ENCODE peak calls at places on chromosomes 2 and 18, in ten cellular contexts. R is stomach, S is endothelial cell of umbilical vein, T is transverse colon, E is HL-60, W is sigmoid colon, Y is breast epithelium, G is Panc1, Z is GM23338, L is H1. U is an unnamed sample.

GRCh38 chr18:57910817-57911216 is 107.7 kb upstream of the ATP8B1 start:
- DNase-seq in W (no peak), Z (peak; percentile 79), L (peak; percentile 89), S (no peak), T (no peak), R (no peak), Y (no peak), G (no peak), E (no peak), U (no peak)

GRCh38 chr2:46970334-46971288 is 55.0 kb upstream of the MCFD2 start:
- DNase-seq in T (peak; percentile 87), E (peak; percentile 92), R (peak; percentile 79), Y (peak; percentile 95), S (peak; percentile 53), L (no peak), Z (no peak), W (peak; percentile 82), G (no peak), U (no peak)

GRCh38 chr2:201600906-201601305 is 42.4 kb downstream of the TMEM237 start:
- DNase-seq in E (no peak), Z (no peak), W (no peak), Y (no peak), S (no peak), R (no peak), L (no peak), T (no peak), G (no peak), U (peak; percentile 53)

GRCh38 chr18:21701621-21702020 is 3.0 kb downstream of the ABHD3 start:
- DNase-seq in W (no peak), E (no peak), R (no peak), Y (no peak), L (no peak), T (no peak), S (no peak), G (no peak), Z (no peak), U (no peak)

GRCh38 chr2:205714789-205715411 is 32.6 kb downstream of the NRP2 start:
- DNase-seq in G (no peak), E (no peak), W (no peak), T (no peak), L (no peak), Z (no peak), S (no peak), Y (no peak), R (no peak), U (no peak)

GRCh38 chr2:192448881-192449280 is 254.1 kb upstream of the TMEFF2 start:
- DNase-seq in Y (no peak), T (no peak), E (no peak), G (no peak), W (no peak), Z (no peak), L (no peak), R (no peak), S (no peak), U (no peak)

GRCh38 chr18:56468379-56468778 is 170.0 kb downstream of the TXNL1 start:
- DNase-seq in L (no peak), T (no peak), W (no peak), R (no peak), S (no peak), Z (no peak), Y (no peak), G (no peak), E (peak; percentile 84), U (no peak)

GRCh38 chr2:224155896-224156295 is 116.8 kb upstream of the SERPINE2 start:
- DNase-seq in E (no peak), L (no peak), W (no peak), R (no peak), S (no peak), Y (no peak), T (no peak), G (no peak), Z (no peak), U (no peak)

GRCh38 chr2:160666019-160666676 is 172.5 kb upstream of the RBMS1 start:
- DNase-seq in L (no peak), E (no peak), T (no peak), G (peak; percentile 95), S (peak; percentile 99), R (no peak), Z (no peak), Y (no peak), W (no peak), U (no peak)

GRCh38 chr2:121099329-121100318 is 185.4 kb downstream of the TFCP2L1 start:
- DNase-seq in W (peak; percentile 64), G (no peak), L (peak; percentile 67), E (no peak), R (peak; percentile 47), S (no peak), Z (peak; percentile 68), Y (no peak), T (peak; percentile 45), U (peak; percentile 77)

GRCh38 chr2:115541808-115542207 is 1099.4 kb downstream of the DPP10 start:
- DNase-seq in R (no peak), L (no peak), T (no peak), G (no peak), S (no peak), Y (no peak), Z (no peak), W (no peak), E (no peak), U (no peak)

GRCh38 chr2:115542331-115542730 is 1099.9 kb downstream of the DPP10 start:
- DNase-seq in R (no peak), E (no peak), Y (no peak), W (no peak), L (no peak), G (no peak), S (no peak), Z (no peak), T (no peak), U (no peak)
- TF ChIP-seq POLR2AphosphoS5 in R (no peak), E (no peak), Y (no peak), W (no peak), L (no peak), G (no peak), S (no peak), Z (no peak), T (no peak), U (no peak)

GRCh38 chr2:99692785-99693184 is 203.0 kb upstream of the REV1 start:
- DNase-seq in G (no peak), Z (peak; percentile 33), W (no peak), T (no peak), E (no peak), S (no peak), L (no peak), R (no peak), Y (no peak), U (no peak)
- TF ChIP-seq CTCF in G (no peak), Z (peak; percentile 64), W (no peak), T (no peak), E (no peak), S (no peak), L (peak; percentile 46), R (no peak), Y (no peak), U (no peak)

GRCh38 chr2:124692707-124693106 is 667.6 kb downstream of the CNTNAP5 start:
- DNase-seq in G (no peak), R (no peak), Y (no peak), T (no peak), W (no peak), E (no peak), Z (no peak), L (no peak), S (no peak), U (no peak)

GRCh38 chr2:124683536-124684407 is 658.7 kb downstream of the CNTNAP5 start:
- DNase-seq in R (no peak), S (no peak), T (no peak), G (no peak), Y (no peak), W (no peak), L (no peak), Z (no peak), E (no peak), U (no peak)

GRCh38 chr2:124693156-124693555 is 668.1 kb downstream of the CNTNAP5 start:
- DNase-seq in W (no peak), Y (no peak), T (no peak), Z (no peak), G (no peak), L (no peak), S (no peak), E (no peak), R (no peak), U (no peak)

DNA sequence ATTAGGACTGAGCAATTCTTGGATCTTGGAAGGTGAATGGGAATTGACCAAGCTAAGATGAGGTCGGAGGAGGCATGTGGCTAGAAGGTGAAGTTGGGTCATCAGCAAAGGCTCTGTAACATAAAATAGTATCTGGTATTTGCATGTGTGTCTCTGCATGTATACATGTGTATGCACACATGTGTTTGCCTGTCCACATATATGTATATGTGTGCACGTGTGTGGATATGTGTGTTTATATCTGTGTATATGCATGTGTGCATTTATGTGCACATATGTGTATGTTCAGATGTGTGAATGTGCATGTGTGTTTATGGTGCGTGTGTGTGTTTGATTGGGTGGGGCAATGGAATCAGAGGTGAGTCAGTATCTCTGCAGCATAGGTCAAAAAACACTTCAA is 664.3 kb downstream of the CNTNAP5 start:
- DNase-seq in R (no peak), L (no peak), E (no peak), Y (no peak), W (no peak), Z (no peak), S (no peak), T (no peak), G (no peak), U (no peak)
- TF ChIP-seq POLR2AphosphoS5 in R (no peak), L (no peak), E (no peak), Y (no peak), W (no peak), Z (no peak), S (no peak), T (no peak), G (no peak), U (no peak)

GRCh38 chr2:197871780-197872456 is 67.5 kb downstream of the PLCL1 start:
- DNase-seq in T (no peak), E (no peak), W (no peak), Y (no peak), G (no peak), Z (no peak), L (no peak), S (no peak), R (no peak), U (no peak)

GRCh38 chr2:197875736-197876135 is 71.3 kb downstream of the PLCL1 start:
- DNase-seq in L (no peak), G (no peak), Y (no peak), S (no peak), T (no peak), R (no peak), Z (no peak), E (no peak), W (no peak), U (no peak)

GRCh38 chr2:197876524-197876923 is 72.1 kb downstream of the PLCL1 start:
- DNase-seq in Y (no peak), G (no peak), R (no peak), Z (no peak), T (no peak), E (no peak), L (no peak), S (no peak), W (no peak), U (no peak)

GRCh38 chr2:197870137-197870536 is 65.7 kb downstream of the PLCL1 start:
- DNase-seq in Z (no peak), W (no peak), R (no peak), L (no peak), S (no peak), T (no peak), E (no peak), G (no peak), Y (no peak), U (no peak)

DNA sequence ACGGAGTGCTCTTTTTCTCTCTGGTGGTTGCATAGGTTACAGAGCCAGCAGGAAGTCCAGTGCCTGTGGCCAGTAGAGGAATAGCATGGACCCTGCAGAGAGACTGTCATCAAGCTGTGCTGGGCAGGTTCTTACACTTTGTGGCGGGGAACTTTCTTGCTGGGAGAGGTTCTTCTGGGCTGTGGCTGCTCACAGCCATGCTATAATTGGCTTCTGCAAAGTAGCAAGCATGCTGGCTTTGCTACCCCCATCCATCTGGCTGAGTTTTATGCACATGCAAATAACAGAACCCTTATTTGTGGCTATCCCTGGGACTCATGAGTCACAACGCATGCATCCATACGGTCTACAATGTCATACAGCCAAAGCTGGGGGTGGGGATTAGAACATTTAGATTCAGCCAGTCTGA is 68.9 kb downstream of the PLCL1 start:
- DNase-seq in E (no peak), R (no peak), Z (peak; percentile 59), T (no peak), S (no peak), W (no peak), L (no peak), G (no peak), Y (no peak), U (no peak)
- TF ChIP-seq CTCF in E (no peak), R (no peak), Z (no peak), T (no peak), S (no peak), W (no peak), L (no peak), G (no peak), Y (no peak), U (no peak)